ENCODE peak calls at places on chromosomes 6 and 20, in four cellular contexts. I, A, K and C are unnamed samples.

GRCh38 chr6:129929433-129929832 is 68.3 kb upstream of the TMEM244 start:
- DNase-seq in A (no peak), I (peak; percentile 88), K (no peak), C (peak; percentile 49)

GRCh38 chr20:59820204-59821041 is 113.0 kb downstream of the SYCP2 start:
- DNase-seq in K (no peak), A (no peak), I (no peak), C (no peak)

GRCh38 chr6:111478749-111479148 is 4.3 kb downstream of the REV3L start:
- DNase-seq in A (peak; percentile 79), K (peak; percentile 61), I (no peak), C (no peak)

GRCh38 chr6:6545616-6546317 is 42.8 kb upstream of the LY86 start:
- DNase-seq in A (no peak), K (no peak), I (no peak), C (no peak)

GRCh38 chr6:158803733-158804143 is 15.4 kb downstream of the EZR start:
- DNase-seq in K (no peak), I (no peak), A (no peak), C (no peak)

GRCh38 chr6:170083236-170084051 is 207.4 kb downstream of the DLL1 start:
- DNase-seq in K (no peak), I (no peak), A (no peak), C (no peak)

GRCh38 chr6:116313377-116313776 is 33.6 kb upstream of the TSPYL1 start:
- DNase-seq in A (no peak), I (peak; percentile 47), K (no peak), C (peak; percentile 44)

GRCh38 chr6:170094686-170095272 is 196.1 kb downstream of the DLL1 start:
- DNase-seq in A (no peak), I (no peak), K (no peak), C (no peak)

GRCh38 chr6:104784884-104785283 is 74.8 kb downstream of the HACE1 start:
- DNase-seq in K (no peak), A (no peak), I (peak; percentile 3), C (no peak)

GRCh38 chr6:65760285-65760684 is 53.3 kb upstream of the EYS start:
- DNase-seq in K (no peak), A (no peak), I (no peak), C (no peak)

GRCh38 chr6:127582777-127583462 is 5.9 kb downstream of the C6orf58 start:
- DNase-seq in A (no peak), I (peak; percentile 71), K (peak; percentile 45), C (peak; percentile 27)

GRCh38 chr6:7390218-7390878 is 740 bp downstream of the RIOK1 start:
- DNase-seq in K (no peak), A (no peak), I (peak; percentile 82), C (no peak)

GRCh38 chr20:62201173-62202082 is 18.6 kb downstream of the MTG2 start:
- DNase-seq in K (no peak), I (no peak), A (no peak), C (no peak)

GRCh38 chr20:41854765-41855164 is 236.6 kb upstream of the CHD6 start:
- DNase-seq in K (peak; percentile 8), A (no peak), I (no peak), C (no peak)

GRCh38 chr6:79378957-79379356 is 144.5 kb upstream of the HMGN3 start:
- DNase-seq in I (no peak), K (no peak), A (no peak), C (no peak)

GRCh38 chr6:87333033-87333432 is 4.0 kb upstream of the GJB7 start:
- DNase-seq in K (no peak), I (no peak), A (no peak), C (no peak)

GRCh38 chr20:50371878-50372769 is 138.1 kb upstream of the PTPN1 start:
- DNase-seq in K (no peak), A (no peak), I (peak; percentile 10), C (no peak)

GRCh38 chr20:25532015-25532751 is 53.1 kb downstream of the NINL start:
- DNase-seq in A (no peak), I (no peak), K (no peak), C (no peak)

GRCh38 chr6:152313542-152314482 is 323.4 kb downstream of the SYNE1 start:
- DNase-seq in K (no peak), I (peak; percentile 73), A (no peak), C (no peak)

GRCh38 chr20:52411611-52412010 is 220.0 kb upstream of the ZFP64 start:
- DNase-seq in K (no peak), A (no peak), I (no peak), C (no peak)

GRCh38 chr20:63103402-63104311 is 96.9 kb upstream of the BHLHE23 start:
- DNase-seq in K (no peak), A (no peak), I (no peak), C (no peak)

GRCh38 chr6:26158581-26159416 is 71.6 kb downstream of the HFE start:
- DNase-seq in A (no peak), K (no peak), I (peak; percentile 32), C (no peak)

GRCh38 chr6:35491558-35492541 is 5.0 kb downstream of the TEAD3 start:
- DNase-seq in A (no peak), I (no peak), K (no peak), C (no peak)

GRCh38 chr6:35492664-35493284 is 4.1 kb downstream of the TEAD3 start:
- DNase-seq in K (no peak), A (no peak), I (no peak), C (no peak)

GRCh38 chr6:35494161-35494563 is 2.7 kb downstream of the TEAD3 start:
- DNase-seq in I (no peak), A (no peak), K (no peak), C (no peak)

GRCh38 chr6:35495258-35496035 is 1.4 kb downstream of the TEAD3 start:
- DNase-seq in A (no peak), I (peak; percentile 39), K (no peak), C (no peak)

DNA sequence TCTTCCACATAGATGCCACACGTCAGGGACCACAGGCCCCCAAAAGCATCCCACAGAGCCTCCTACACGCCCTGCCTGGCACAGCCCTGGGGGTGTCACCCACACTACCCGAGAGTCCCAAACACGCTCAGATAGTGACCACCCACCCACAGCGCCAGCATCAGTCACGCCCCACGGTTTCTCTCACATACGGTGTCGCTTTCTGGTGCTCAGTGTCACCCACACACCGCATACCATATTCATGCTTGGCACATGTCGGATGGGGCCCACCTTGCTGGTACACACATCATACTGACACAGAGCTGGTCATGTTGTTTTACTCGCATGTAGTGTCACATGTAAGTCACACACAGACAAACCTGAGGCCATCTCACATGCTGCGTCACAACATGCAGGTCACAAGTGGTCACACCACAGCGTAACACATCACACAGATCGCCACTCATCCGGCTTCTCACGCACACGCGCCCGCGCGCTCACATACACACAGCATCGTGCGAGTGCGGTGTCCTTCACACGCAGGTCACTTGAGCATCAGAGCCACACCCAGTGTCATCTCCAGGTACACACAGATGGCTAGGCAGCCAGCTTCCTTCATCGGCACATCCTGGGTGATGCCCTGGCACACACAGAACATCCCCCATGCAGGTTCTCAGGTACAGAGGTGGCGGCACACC is 3.4 kb downstream of the TEAD3 start:
- DNase-seq in A (no peak), I (no peak), K (no peak), C (no peak)
- H3K4me3 ChIP-seq in A (no peak overlapping the region), I (peak overlapping the region; percentile 15), K (no peak overlapping the region), C (no peak overlapping the region)

GRCh38 chr20:676315-676937 is 824 bp upstream of the SCRT2 start:
- DNase-seq in I (no peak), K (no peak), A (no peak), C (no peak)
- H3K27me3 ChIP-seq in I (peaks cover 48% of the 10 kb centered on the region), K (peaks cover 27% of the 10 kb centered on the region), A (peaks cover 3% of the 10 kb centered on the region), C (peaks cover 30% of the 10 kb centered on the region)

GRCh38 chr6:73177221-73177944 is 47.9 kb downstream of the KHDC1L start:
- DNase-seq in A (no peak), K (no peak), I (no peak), C (no peak)

GRCh38 chr6:73176057-73176456 is 49.2 kb downstream of the KHDC1L start:
- DNase-seq in I (no peak), K (no peak), A (no peak), C (no peak)

GRCh38 chr6:73180076-73180717 is 45.1 kb downstream of the KHDC1L start:
- DNase-seq in I (peak; percentile 32), K (no peak), A (no peak), C (no peak)

GRCh38 chr6:73182021-73182607 is 43.2 kb downstream of the KHDC1L start:
- DNase-seq in K (no peak), I (no peak), A (no peak), C (no peak)

DNA sequence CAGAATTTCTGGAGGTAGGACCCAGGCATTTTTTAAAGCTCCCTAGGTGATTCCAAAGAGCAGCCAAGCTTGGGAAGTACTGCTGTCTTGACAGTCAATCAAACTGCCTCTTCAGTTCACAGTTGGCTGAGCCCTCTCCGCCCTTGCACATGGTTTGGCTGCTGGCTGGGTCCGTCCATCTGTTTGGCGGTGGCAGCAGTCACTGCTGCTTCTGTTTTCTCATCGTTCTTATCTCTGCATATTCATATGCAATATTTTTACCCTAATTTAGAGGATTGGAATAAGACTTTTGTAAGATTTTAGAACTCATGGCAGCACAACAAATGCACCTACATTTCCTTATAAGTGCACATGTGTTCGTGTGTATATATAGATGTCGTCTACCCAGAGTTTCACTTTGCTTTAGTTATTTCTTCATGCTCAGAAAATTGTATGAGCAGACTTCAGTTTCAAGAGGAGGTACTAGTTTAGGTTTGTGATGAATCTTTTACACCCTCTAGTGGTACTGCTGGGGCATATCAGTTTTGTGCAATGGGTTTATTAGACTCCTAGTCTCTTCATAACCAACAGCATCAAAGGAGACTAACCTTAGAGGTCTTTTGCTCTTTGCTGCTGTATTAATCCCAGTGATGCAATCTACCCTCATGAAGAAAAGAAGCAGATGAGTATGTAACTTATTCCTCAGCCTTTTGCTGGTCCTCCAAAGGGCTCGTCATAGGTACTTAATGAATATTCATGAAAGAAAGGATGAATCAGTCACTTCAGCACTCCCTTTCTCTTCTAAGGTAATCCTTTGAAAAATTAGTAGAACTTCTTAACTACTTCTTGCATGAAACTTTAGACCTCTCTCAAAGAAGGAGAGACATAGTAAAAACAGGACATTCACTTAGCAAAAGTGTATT is 44.3 kb downstream of the KHDC1L start:
- DNase-seq in I (peak; percentile 66), A (no peak), K (peak; percentile 63), C (peak; percentile 28)
- H3K4me3 ChIP-seq in I (peak overlapping the region; percentile 53), A (no peak overlapping the region), K (no peak overlapping the region), C (peak overlapping the region; percentile 14)

DNA sequence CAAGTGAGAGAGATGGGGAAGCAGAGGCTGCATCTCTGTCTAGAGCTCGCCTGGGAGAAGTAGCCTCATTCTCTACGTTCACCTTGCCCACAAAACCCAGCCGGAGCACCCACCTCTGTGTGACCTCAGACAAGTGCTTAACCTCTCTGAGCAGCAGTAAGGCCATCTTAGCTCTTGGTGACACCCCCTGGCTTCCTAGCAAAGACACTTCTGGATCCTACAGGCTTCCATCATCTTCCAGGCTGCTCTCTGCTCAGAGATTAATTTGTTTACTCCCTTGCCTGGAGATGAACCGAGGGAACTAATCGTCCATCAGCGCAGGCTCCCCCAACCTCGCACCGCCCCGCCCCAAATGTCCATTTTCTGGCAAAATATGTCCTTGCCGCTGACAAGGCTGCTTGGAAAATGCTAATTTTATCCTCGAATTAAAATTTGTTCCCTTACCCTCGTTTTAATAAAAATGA is 24.0 kb upstream of the CTNNBL1 start:
- DNase-seq in A (no peak), K (no peak), I (no peak), C (no peak)
- H3K27me3 ChIP-seq in A (no peaks in the 10 kb centered on the region), K (peaks cover 2% of the 10 kb centered on the region), I (peaks cover 45% of the 10 kb centered on the region), C (peaks cover 28% of the 10 kb centered on the region)